ENCODE peak calls at places on chromosomes 5 and 9, in six cellular contexts. R is left ventricle myocardium inferior, B is Peyer's patch, X is GM13976, T is T-cell, G is GOT3. D is an unnamed sample.

GRCh38 chr5:53891159-53891558 is 330.7 kb downstream of the NDUFS4 start:
- DNase-seq in R (no peak), B (no peak), X (no peak), T (no peak), G (no peak), D (no peak)

GRCh38 chr9:35096035-35096849 is at the start of gene PIGO:
- DNase-seq in R (peak), B (peak), X (peak), T (peak), G (peak), D (peak)

GRCh38 chr9:110015759-110016158 is 192.2 kb downstream of the C9orf152 start:
- DNase-seq in R (no peak), B (no peak), X (no peak), T (no peak), G (no peak), D (no peak)

GRCh38 chr5:1536298-1537165 is 12.8 kb upstream of the LPCAT1 start:
- DNase-seq in R (no peak), B (peak), X (peak), T (peak), G (no peak), D (peak)

GRCh38 chr9:5767968-5768932 is 64.7 kb downstream of the ERMP1 start:
- DNase-seq in R (no peak), B (no peak), X (no peak), T (no peak), G (no peak), D (no peak)

GRCh38 chr5:65663804-65664521 is 39.1 kb downstream of the SHLD3 start:
- DNase-seq in R (no peak), B (no peak), X (no peak), T (no peak), G (no peak), D (no peak)

GRCh38 chr9:109468927-109469326 is 29.2 kb downstream of the PTPN3 start:
- DNase-seq in R (no peak), B (no peak), X (no peak), T (no peak), G (no peak), D (no peak)

GRCh38 chr9:80664327-80665210 is 1024.8 kb downstream of the TLE1 start:
- DNase-seq in R (no peak), B (no peak), X (no peak), T (no peak), G (no peak), D (no peak)

GRCh38 chr9:38164659-38165221 is 95.7 kb upstream of the SHB start:
- DNase-seq in R (no peak), B (no peak), X (no peak), T (no peak), G (no peak), D (no peak)

GRCh38 chr9:114588150-114588663 is 638 bp downstream of the ATP6V1G1 start:
- DNase-seq in R (no peak), B (peak), X (no peak), T (no peak), G (no peak), D (no peak)